ENCODE peak calls at places on chromosomes 11 and 22, in seven cellular contexts. F, T, G, M, V, U and B are unnamed samples.

GRCh38 chr22:46798366-46799057 is 36.1 kb downstream of the TBC1D22A start:
- DNase-seq in F (peak; percentile 93), M (peak; percentile 92), G (peak; percentile 79), V (peak; percentile 72), U (peak; percentile 18), T (peak; percentile 77), B (peak; percentile 87)

GRCh38 chr22:26972281-26972680 is 314.9 kb downstream of the MIAT start:
- DNase-seq in V (no peak), G (no peak), T (no peak), F (no peak), U (no peak), M (no peak), B (no peak)

GRCh38 chr22:41731609-41732008 is 32.3 kb downstream of the MEI1 start:
- DNase-seq in G (no peak), V (no peak), U (no peak), T (no peak), M (no peak), F (no peak), B (no peak)

GRCh38 chr22:44030051-44030701 is 6.1 kb downstream of the PARVB start:
- DNase-seq in F (no peak), U (no peak), T (no peak), M (no peak), G (no peak), V (no peak), B (no peak)

GRCh38 chr22:17586831-17587440 is 23.6 kb downstream of the SLC25A18 start:
- DNase-seq in G (no peak), F (peak; percentile 61), T (no peak), V (no peak), M (no peak), U (no peak), B (no peak)

GRCh38 chr11:77879218-77879617 is 58.3 kb downstream of the AAMDC start:
- DNase-seq in T (no peak), M (no peak), F (no peak), V (no peak), G (no peak), U (no peak), B (peak; percentile 79)

GRCh38 chr11:103545551-103545950 is 436.3 kb downstream of the DYNC2H1 start:
- DNase-seq in G (no peak), U (no peak), T (no peak), V (no peak), F (no peak), M (no peak), B (no peak)

GRCh38 chr11:69992026-69992425 is 86.1 kb upstream of the ANO1 start:
- DNase-seq in T (no peak), G (no peak), F (no peak), V (no peak), M (no peak), U (no peak), B (no peak)

GRCh38 chr22:41401781-41402648 is 20.3 kb downstream of the TEF start:
- DNase-seq in V (no peak), T (peak; percentile 88), G (no peak), M (no peak), U (no peak), F (peak; percentile 86), B (peak; percentile 88)

GRCh38 chr22:46090051-46090591 is 60.2 kb upstream of the PPARA start:
- DNase-seq in F (peak; percentile 65), U (no peak), T (peak; percentile 76), V (no peak), G (no peak), M (no peak), B (peak; percentile 72)

GRCh38 chr11:100887659-100888058 is 200.6 kb downstream of the ARHGAP42 start:
- DNase-seq in F (no peak), T (no peak), M (no peak), V (no peak), G (no peak), U (no peak), B (no peak)

GRCh38 chr11:2273771-2274170 is 3.4 kb upstream of the ASCL2 start:
- DNase-seq in G (no peak), T (no peak), M (no peak), V (no peak), F (peak; percentile 35), U (no peak), B (no peak)

GRCh38 chr11:101909087-101909486 is 5.7 kb upstream of the CEP126 start:
- DNase-seq in T (no peak), U (no peak), G (no peak), M (no peak), V (no peak), F (no peak), B (no peak)

GRCh38 chr11:130829801-130830562 is 86.3 kb downstream of the SNX19 start:
- DNase-seq in G (no peak), F (no peak), M (no peak), T (no peak), V (no peak), U (no peak), B (peak; percentile 85)

GRCh38 chr11:134731562-134731961 is 319.5 kb upstream of the B3GAT1 start:
- DNase-seq in U (no peak), V (no peak), T (no peak), F (no peak), G (no peak), M (no peak), B (no peak)

GRCh38 chr11:65903068-65903481 is 2.9 kb upstream of the FOSL1 start:
- DNase-seq in V (no peak), M (no peak), G (no peak), T (no peak), F (no peak), U (no peak), B (peak; percentile 9)

GRCh38 chr11:5364214-5364613 is 12.9 kb downstream of the OR51B6 start:
- DNase-seq in G (no peak), F (no peak), T (no peak), U (peak; percentile 83), V (no peak), M (no peak), B (no peak)

GRCh38 chr11:103326070-103326794 is 217.0 kb downstream of the DYNC2H1 start:
- DNase-seq in M (no peak), U (peak; percentile 54), G (no peak), T (no peak), V (peak; percentile 20), F (no peak), B (no peak)

GRCh38 chr22:49964493-49965290 is 4.1 kb downstream of the PIM3 start:
- DNase-seq in F (peak; percentile 63), V (no peak), T (peak; percentile 73), U (no peak), G (no peak), M (peak; percentile 67), B (peak; percentile 37)

GRCh38 chr22:44363214-44363979 is 50.6 kb upstream of the SHISAL1 start:
- DNase-seq in M (no peak), F (peak; percentile 89), V (no peak), G (no peak), U (no peak), T (peak; percentile 97), B (peak; percentile 95)

GRCh38 chr11:1778141-1778911 is 14.6 kb upstream of the CTSD start:
- DNase-seq in V (no peak), U (no peak), G (no peak), T (no peak), M (no peak), F (peak; percentile 85), B (no peak)

GRCh38 chr11:95398437-95399112 is 167.6 kb upstream of the SESN3 start:
- DNase-seq in V (no peak), U (no peak), T (no peak), M (no peak), G (no peak), F (no peak), B (no peak)

GRCh38 chr11:20208622-20209090 is 48.4 kb upstream of the DBX1 start:
- DNase-seq in F (no peak), G (no peak), M (no peak), V (no peak), T (no peak), U (no peak), B (no peak)

GRCh38 chr11:108135845-108136599 is 14.7 kb downstream of the ACAT1 start:
- DNase-seq in F (no peak), V (no peak), M (no peak), U (no peak), G (peak; percentile 5), T (no peak), B (no peak)

GRCh38 chr11:4066960-4067359 is 27.6 kb upstream of the RRM1 start:
- DNase-seq in F (no peak), U (no peak), M (no peak), G (no peak), V (no peak), T (no peak), B (no peak)

GRCh38 chr22:34914871-34915270 is 151.1 kb upstream of the ISX start:
- DNase-seq in F (no peak), U (no peak), V (no peak), M (no peak), G (no peak), T (no peak), B (no peak)

GRCh38 chr11:1469911-1470680 is 16.5 kb downstream of the MOB2 start:
- DNase-seq in G (no peak), U (no peak), M (no peak), V (no peak), T (no peak), F (no peak), B (peak; percentile 25)

GRCh38 chr22:40123387-40123786 is 54.3 kb upstream of the TNRC6B start:
- DNase-seq in G (no peak), F (no peak), M (no peak), V (no peak), U (no peak), T (no peak), B (peak; percentile 52)

GRCh38 chr11:115623021-115623451 is 118.8 kb upstream of the CADM1 start:
- DNase-seq in V (no peak), T (peak; percentile 86), M (no peak), F (peak; percentile 69), U (peak; percentile 89), G (no peak), B (peak; percentile 85)

GRCh38 chr22:20998411-20999336 is 3.2 kb downstream of the THAP7 start:
- DNase-seq in G (no peak), T (no peak), F (no peak), V (no peak), U (no peak), M (peak; percentile 62), B (no peak)

GRCh38 chr11:117828641-117829368 is 4.3 kb upstream of the FXYD2 start:
- DNase-seq in M (peak; percentile 93), F (peak; percentile 69), V (peak; percentile 77), T (peak; percentile 84), U (peak; percentile 45), G (peak; percentile 77), B (peak; percentile 75)

GRCh38 chr11:126318642-126319373 is 14.9 kb downstream of the DCPS start:
- DNase-seq in F (no peak), V (no peak), U (peak; percentile 94), T (no peak), M (no peak), G (no peak), B (peak; percentile 47)

GRCh38 chr11:62548545-62549335 is 2.1 kb upstream of the AHNAK start:
- DNase-seq in G (no peak), T (no peak), V (no peak), U (no peak), M (no peak), F (no peak), B (no peak)

GRCh38 chr11:1640076-1640946 is 10.7 kb downstream of the KRTAP5-5 start:
- DNase-seq in T (no peak), G (peak; percentile 31), F (no peak), U (no peak), V (no peak), M (peak; percentile 66), B (no peak)

GRCh38 chr22:50056214-50056972 is 1.7 kb downstream of the TTLL8 start:
- DNase-seq in F (no peak), U (no peak), T (no peak), M (no peak), V (no peak), G (no peak), B (no peak)

GRCh38 chr11:35281169-35281591 is 138.2 kb downstream of the SLC1A2 start:
- DNase-seq in F (no peak), U (no peak), M (no peak), G (no peak), T (no peak), V (no peak), B (no peak)

GRCh38 chr11:69744435-69744834 is 30.7 kb downstream of the FGF4 start:
- DNase-seq in M (no peak), T (no peak), V (no peak), F (no peak), G (no peak), U (peak; percentile 70), B (no peak)

GRCh38 chr22:39518124-39518786 is 2.1 kb upstream of the ATF4 start:
- DNase-seq in V (no peak), U (no peak), M (no peak), F (no peak), T (no peak), G (no peak), B (no peak)